ENCODE peak calls at places on chromosomes 1 and 21, in six cellular contexts. One of them, this sample, is unnamed.

GRCh38 chr1:60620107-60620506 is 462.3 kb upstream of the NFIA start:
- DNase-seq in hepatocyte: no peak
- DNase-seq in neural progenitor cell: no peak
- DNase-seq in PC-3: no peak
- DNase-seq in GM23338: no peak
- DNase-seq in HCT116: no peak
- DNase-seq in this sample: no peak

GRCh38 chr1:177780096-177780700 is 189.7 kb downstream of the SEC16B start:
- DNase-seq in PC-3: peak; percentile 73
- DNase-seq in hepatocyte: peak; percentile 69
- DNase-seq in neural progenitor cell: peak; percentile 57
- DNase-seq in HCT116: peak; percentile 32
- DNase-seq in GM23338: peak; percentile 71
- DNase-seq in this sample: peak; percentile 83

GRCh38 chr1:230426246-230427101 is at the start of gene PGBD5:
- DNase-seq in hepatocyte: peak; percentile 91
- DNase-seq in PC-3: peak; percentile 80
- DNase-seq in neural progenitor cell: peak; percentile 95
- DNase-seq in GM23338: peak; percentile 86
- DNase-seq in HCT116: no peak
- DNase-seq in this sample: peak; percentile 89

GRCh38 chr1:6334261-6334993 is 59.1 kb downstream of the ACOT7 start:
- DNase-seq in PC-3: no peak
- DNase-seq in GM23338: no peak
- DNase-seq in neural progenitor cell: no peak
- DNase-seq in hepatocyte: no peak
- DNase-seq in HCT116: no peak
- DNase-seq in this sample: no peak

GRCh38 chr1:35577071-35577998 is 4.2 kb downstream of the TFAP2E start:
- DNase-seq in GM23338: peak; percentile 79
- DNase-seq in HCT116: no peak
- DNase-seq in PC-3: no peak
- DNase-seq in hepatocyte: no peak
- DNase-seq in neural progenitor cell: peak; percentile 42
- DNase-seq in this sample: peak; percentile 36

GRCh38 chr21:42503711-42504110 is 7.7 kb upstream of the RSPH1 start:
- DNase-seq in neural progenitor cell: no peak
- DNase-seq in GM23338: no peak
- DNase-seq in hepatocyte: no peak
- DNase-seq in PC-3: no peak
- DNase-seq in HCT116: no peak
- DNase-seq in this sample: no peak

GRCh38 chr1:40625076-40625475 is 40.4 kb downstream of the RIMS3 start:
- DNase-seq in hepatocyte: peak; percentile 33
- DNase-seq in PC-3: peak; percentile 48
- DNase-seq in GM23338: peak; percentile 33
- DNase-seq in neural progenitor cell: peak; percentile 38
- DNase-seq in HCT116: no peak
- DNase-seq in this sample: no peak

GRCh38 chr1:183996396-183996795 is 41.1 kb downstream of the COLGALT2 start:
- DNase-seq in PC-3: no peak
- DNase-seq in HCT116: no peak
- DNase-seq in GM23338: peak; percentile 53
- DNase-seq in hepatocyte: peak; percentile 31
- DNase-seq in neural progenitor cell: peak; percentile 61
- DNase-seq in this sample: peak; percentile 31

GRCh38 chr1:162381941-162382750 is 618 bp downstream of the C1orf226 start:
- DNase-seq in neural progenitor cell: no peak
- DNase-seq in HCT116: no peak
- DNase-seq in PC-3: no peak
- DNase-seq in hepatocyte: no peak
- DNase-seq in GM23338: no peak
- DNase-seq in this sample: no peak

GRCh38 chr1:153727463-153728304 is at the start of gene INTS3:
- DNase-seq in HCT116: peak; percentile 99
- DNase-seq in GM23338: peak; percentile 100
- DNase-seq in PC-3: peak; percentile 100
- DNase-seq in neural progenitor cell: peak; percentile 100
- DNase-seq in hepatocyte: peak; percentile 99
- DNase-seq in this sample: peak; percentile 100
- TF ChIP-seq CTCF in HCT116: no peak
- TF ChIP-seq CTCF in GM23338: no peak
- TF ChIP-seq CTCF in PC-3: no peak
- TF ChIP-seq CTCF in neural progenitor cell: peak; percentile 31
- TF ChIP-seq CTCF in hepatocyte: no peak
- TF ChIP-seq CTCF in this sample: peak; percentile 30

DNA sequence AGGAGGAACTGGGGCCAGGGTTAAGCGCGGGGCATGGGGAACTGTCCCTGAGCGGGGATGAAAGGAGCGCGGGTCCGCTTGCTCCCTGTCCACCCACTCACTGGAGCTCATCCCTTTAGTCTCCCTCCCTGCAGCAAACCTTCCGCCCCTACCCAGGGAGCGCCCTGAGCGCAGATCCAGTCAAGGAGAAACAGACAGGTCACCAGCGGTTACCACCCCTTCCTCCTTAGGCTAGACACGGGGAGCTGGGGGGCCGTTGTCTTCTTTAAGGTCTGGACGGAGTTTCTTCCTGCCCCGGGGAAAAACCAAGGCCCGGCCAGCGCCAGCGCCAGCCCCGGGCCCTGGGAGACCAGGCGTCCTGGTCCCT is 966 bp downstream of the WNT4 start:
- DNase-seq in PC-3: peak; percentile 8
- DNase-seq in neural progenitor cell: peak; percentile 35
- DNase-seq in hepatocyte: peak; percentile 27
- DNase-seq in GM23338: peak; percentile 50
- DNase-seq in HCT116: no peak
- DNase-seq in this sample: no peak
- TF ChIP-seq EZH2 in PC-3: no peak
- TF ChIP-seq EZH2 in neural progenitor cell: peak; percentile 72
- TF ChIP-seq EZH2 in hepatocyte: no peak
- TF ChIP-seq EZH2 in GM23338: peak; percentile 53
- TF ChIP-seq EZH2 in HCT116: no peak
- TF ChIP-seq EZH2 in this sample: no peak

DNA sequence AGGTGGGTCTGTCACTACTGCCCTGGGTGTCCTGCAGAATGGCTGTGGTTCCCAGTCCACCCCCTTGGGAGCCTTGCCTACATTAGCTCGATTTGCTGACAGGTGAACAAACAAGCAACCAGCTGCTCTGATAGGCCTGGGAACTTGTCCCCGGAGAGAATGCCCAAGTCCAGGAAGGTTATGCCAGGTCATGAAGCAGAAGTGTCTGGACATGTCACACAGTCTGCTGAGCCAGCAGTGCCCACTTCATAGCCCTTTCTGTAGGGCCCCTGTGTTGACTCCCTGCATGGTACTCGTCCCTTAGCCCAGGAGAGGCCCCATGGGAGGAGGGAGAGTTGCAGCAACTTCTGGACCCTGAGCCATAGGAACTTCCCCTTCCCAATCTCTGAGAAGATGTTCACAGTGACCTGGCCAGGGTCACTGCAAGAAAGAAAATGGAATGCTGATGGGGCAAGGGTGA is 31.0 kb downstream of the UCK2 start:
- DNase-seq in hepatocyte: peak; percentile 35
- DNase-seq in HCT116: no peak
- DNase-seq in neural progenitor cell: no peak
- DNase-seq in GM23338: no peak
- DNase-seq in PC-3: no peak
- DNase-seq in this sample: no peak
- TF ChIP-seq EZH2phosphoT487 in hepatocyte: no peak
- TF ChIP-seq EZH2phosphoT487 in HCT116: no peak
- TF ChIP-seq EZH2phosphoT487 in neural progenitor cell: no peak
- TF ChIP-seq EZH2phosphoT487 in GM23338: no peak
- TF ChIP-seq EZH2phosphoT487 in PC-3: no peak
- TF ChIP-seq EZH2phosphoT487 in this sample: no peak

DNA sequence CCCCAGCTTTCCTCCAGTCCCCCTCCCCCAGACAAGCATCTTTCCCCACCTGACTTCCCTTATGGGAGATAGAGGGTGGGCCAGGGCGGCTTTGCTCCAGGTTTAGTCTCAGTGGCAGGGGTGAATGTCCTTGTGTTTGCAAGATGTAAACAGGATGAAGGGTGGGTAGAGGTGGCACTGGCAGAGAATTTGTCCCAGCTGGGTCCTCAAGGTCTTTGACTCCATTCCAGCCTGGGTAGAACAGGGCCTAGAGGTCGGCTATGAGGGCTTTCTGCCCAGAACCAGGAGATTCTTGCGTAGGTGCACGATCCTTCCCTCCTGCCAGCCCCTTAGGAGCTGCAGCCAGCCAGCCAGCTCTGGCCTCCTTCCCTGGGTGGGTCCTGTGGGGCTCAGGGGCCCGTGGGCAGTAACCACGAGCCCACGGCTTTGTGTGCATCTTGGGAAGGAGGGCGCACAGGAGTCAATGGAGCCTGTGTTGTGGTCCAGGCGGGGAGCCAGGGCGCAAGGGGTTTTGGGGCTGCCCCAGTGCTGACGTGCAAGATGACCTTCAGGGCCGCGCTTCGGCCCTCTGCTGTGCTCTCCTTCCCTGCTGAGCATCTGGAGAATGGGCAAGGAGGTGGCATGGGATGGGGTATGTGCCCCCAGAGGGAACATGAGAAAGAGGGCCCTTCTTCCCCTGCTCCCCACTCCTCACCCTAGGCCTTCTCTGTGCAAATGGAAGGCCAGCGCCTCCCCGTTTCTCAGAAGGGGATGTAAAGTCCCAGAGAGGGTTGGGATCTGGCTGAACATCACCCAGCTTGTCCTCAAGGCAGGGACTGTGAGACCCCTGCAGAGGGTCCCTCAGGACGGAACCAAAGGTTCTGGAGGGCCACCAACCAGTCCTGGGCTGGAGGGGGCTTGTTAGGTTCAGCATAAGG is 15.7 kb downstream of the POU3F1 start:
- DNase-seq in PC-3: no peak
- DNase-seq in neural progenitor cell: no peak
- DNase-seq in HCT116: no peak
- DNase-seq in GM23338: no peak
- DNase-seq in hepatocyte: no peak
- DNase-seq in this sample: no peak
- TF ChIP-seq CTCF in PC-3: no peak
- TF ChIP-seq CTCF in neural progenitor cell: no peak
- TF ChIP-seq CTCF in HCT116: no peak
- TF ChIP-seq CTCF in GM23338: no peak
- TF ChIP-seq CTCF in hepatocyte: no peak
- TF ChIP-seq CTCF in this sample: no peak

GRCh38 chr1:18632711-18633427 is 2.2 kb downstream of the PAX7 start:
- DNase-seq in HCT116: no peak
- DNase-seq in PC-3: no peak
- DNase-seq in neural progenitor cell: peak; percentile 80
- DNase-seq in hepatocyte: no peak
- DNase-seq in GM23338: peak; percentile 61
- DNase-seq in this sample: no peak

GRCh38 chr1:18635070-18635577 is 4.5 kb downstream of the PAX7 start:
- DNase-seq in HCT116: no peak
- DNase-seq in PC-3: no peak
- DNase-seq in neural progenitor cell: no peak
- DNase-seq in hepatocyte: no peak
- DNase-seq in GM23338: no peak
- DNase-seq in this sample: no peak

GRCh38 chr1:18634276-18634675 is 3.6 kb downstream of the PAX7 start:
- DNase-seq in HCT116: no peak
- DNase-seq in PC-3: no peak
- DNase-seq in GM23338: no peak
- DNase-seq in hepatocyte: no peak
- DNase-seq in neural progenitor cell: no peak
- DNase-seq in this sample: no peak

GRCh38 chr1:18632218-18632588 is 1.6 kb downstream of the PAX7 start:
- DNase-seq in PC-3: no peak
- DNase-seq in neural progenitor cell: peak; percentile 66
- DNase-seq in HCT116: no peak
- DNase-seq in GM23338: peak; percentile 70
- DNase-seq in hepatocyte: no peak
- DNase-seq in this sample: no peak

GRCh38 chr1:18633428-18634155 is 2.9 kb downstream of the PAX7 start:
- DNase-seq in PC-3: no peak
- DNase-seq in hepatocyte: no peak
- DNase-seq in GM23338: no peak
- DNase-seq in HCT116: no peak
- DNase-seq in neural progenitor cell: no peak
- DNase-seq in this sample: no peak
- TF ChIP-seq EZH2 in PC-3: no peak
- TF ChIP-seq EZH2 in hepatocyte: no peak
- TF ChIP-seq EZH2 in GM23338: peak; percentile 88
- TF ChIP-seq EZH2 in HCT116: no peak
- TF ChIP-seq EZH2 in neural progenitor cell: no peak
- TF ChIP-seq EZH2 in this sample: no peak

DNA sequence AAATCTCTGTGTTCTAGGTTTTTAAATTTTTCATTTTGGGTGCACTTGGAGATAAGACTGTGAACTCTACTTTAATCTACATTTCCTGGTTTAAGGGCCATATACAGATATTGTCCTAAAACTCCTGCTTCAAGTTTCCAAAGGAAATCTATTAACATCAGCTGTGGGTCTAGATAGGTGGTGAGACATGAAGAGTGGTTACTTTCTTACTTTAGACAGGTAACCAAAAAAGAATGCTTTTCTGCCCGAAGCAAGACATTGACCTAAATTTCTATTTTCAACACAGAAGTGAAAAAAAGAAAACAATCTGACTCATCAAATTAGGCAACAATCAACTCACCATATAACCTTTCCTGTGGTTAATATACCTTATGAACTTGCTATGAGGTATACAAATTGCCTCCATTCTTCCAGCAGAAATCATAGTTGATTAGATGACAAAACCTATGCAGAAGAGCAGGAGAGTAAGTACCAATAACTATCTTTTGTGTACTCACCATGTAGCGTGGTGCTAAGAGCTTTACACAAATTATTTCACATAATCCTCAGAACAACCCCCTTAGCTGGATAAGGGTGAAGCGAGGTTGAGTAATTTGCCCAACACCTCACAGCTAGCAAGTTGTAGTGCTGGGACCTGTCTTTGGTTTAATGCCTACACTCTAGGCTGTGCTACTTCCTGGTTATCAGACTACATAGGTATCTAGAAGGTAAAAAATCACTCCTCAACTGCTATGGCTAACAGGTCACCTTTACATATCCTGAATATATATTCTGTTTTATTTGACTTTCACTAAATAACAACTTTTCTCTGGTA is 23.4 kb upstream of the PTPN14 start:
- DNase-seq in hepatocyte: no peak
- DNase-seq in HCT116: no peak
- DNase-seq in PC-3: peak; percentile 71
- DNase-seq in GM23338: no peak
- DNase-seq in neural progenitor cell: no peak
- DNase-seq in this sample: peak; percentile 25
- TF ChIP-seq EZH2phosphoT487 in hepatocyte: no peak
- TF ChIP-seq EZH2phosphoT487 in HCT116: no peak
- TF ChIP-seq EZH2phosphoT487 in PC-3: no peak
- TF ChIP-seq EZH2phosphoT487 in GM23338: no peak
- TF ChIP-seq EZH2phosphoT487 in neural progenitor cell: no peak
- TF ChIP-seq EZH2phosphoT487 in this sample: no peak

DNA sequence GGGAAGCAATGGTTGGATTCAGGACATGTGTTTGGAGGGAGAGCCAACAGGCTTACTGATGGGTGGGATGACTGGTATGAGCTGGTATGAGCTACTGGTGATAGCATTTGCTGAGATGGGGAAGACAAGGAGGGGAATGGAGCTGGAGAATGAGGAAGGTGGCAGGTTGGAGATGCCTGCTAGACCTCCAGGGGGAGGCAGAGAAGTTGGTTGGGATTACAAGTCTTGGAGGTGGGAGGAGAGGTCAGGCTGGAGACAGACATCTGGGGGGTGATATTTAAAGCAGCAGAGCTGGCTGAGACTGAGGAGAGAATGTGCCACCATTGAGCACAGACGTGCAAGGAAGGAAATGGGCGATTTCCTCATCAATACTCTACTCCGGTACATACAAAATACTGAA is 31.8 kb upstream of the ENO1 start:
- DNase-seq in GM23338: no peak
- DNase-seq in HCT116: no peak
- DNase-seq in neural progenitor cell: no peak
- DNase-seq in hepatocyte: no peak
- DNase-seq in PC-3: no peak
- DNase-seq in this sample: no peak
- TF ChIP-seq CTCF in GM23338: peak; percentile 31
- TF ChIP-seq CTCF in HCT116: peak; percentile 5
- TF ChIP-seq CTCF in neural progenitor cell: no peak
- TF ChIP-seq CTCF in hepatocyte: no peak
- TF ChIP-seq CTCF in PC-3: no peak
- TF ChIP-seq CTCF in this sample: no peak